ENCODE peak calls at places on chromosome 11, in seven cellular contexts. O is SW480, Y is HT1080, U is left cardiac atrium, H is IMR-90, Z is brain microvascular endothelial cell, N is memory B cell. A is an unnamed sample.

GRCh38 chr11:35347921-35348331 is 71.4 kb downstream of the SLC1A2 start:
- DNase-seq in Y (no peak), N (no peak), U (no peak), Z (no peak), H (peak), O (no peak), A (no peak)

GRCh38 chr11:61732705-61733104 is 19.7 kb upstream of the MYRF start:
- DNase-seq in H (peak), Y (no peak), O (no peak), Z (no peak), U (no peak), N (no peak), A (no peak)

GRCh38 chr11:122743949-122744876 is 88.7 kb downstream of the UBASH3B start:
- DNase-seq in H (no peak), N (peak), O (no peak), Y (no peak), U (peak), Z (no peak), A (peak)

GRCh38 chr11:1373536-1374214 is 16.1 kb upstream of the BRSK2 start:
- DNase-seq in H (peak), U (no peak), O (peak), N (no peak), Y (no peak), Z (peak), A (no peak)

GRCh38 chr11:124751741-124752470 is at the start of gene VSIG2:
- DNase-seq in H (no peak), Y (no peak), Z (no peak), O (no peak), N (no peak), U (no peak), A (no peak)

GRCh38 chr11:124884340-124884739 is 13.3 kb downstream of the ROBO4 start:
- DNase-seq in N (no peak), O (no peak), Z (no peak), H (no peak), U (no peak), Y (no peak), A (peak)

GRCh38 chr11:73237471-73238290 is 19.6 kb downstream of the P2RY2 start:
- DNase-seq in U (peak), Z (peak), Y (peak), O (no peak), H (peak), N (no peak), A (peak)

GRCh38 chr11:115630109-115630700 is 126.0 kb upstream of the CADM1 start:
- DNase-seq in N (no peak), Z (no peak), H (no peak), Y (no peak), O (no peak), U (no peak), A (no peak)

GRCh38 chr11:11701070-11701469 is 79.3 kb upstream of the GALNT18 start:
- DNase-seq in Y (peak), N (no peak), Z (peak), U (no peak), H (peak), O (peak), A (no peak)

GRCh38 chr11:110113507-110113906 is 20.3 kb downstream of the ZC3H12C start:
- DNase-seq in O (no peak), H (no peak), Y (no peak), Z (no peak), U (no peak), N (no peak), A (no peak)

GRCh38 chr11:110862407-110862806 is 150.2 kb upstream of the ARHGAP20 start:
- DNase-seq in Y (no peak), Z (no peak), H (no peak), N (no peak), U (no peak), O (no peak), A (no peak)

GRCh38 chr11:60257956-60258722 is 15.2 kb upstream of the MS4A4E start:
- DNase-seq in O (no peak), Y (no peak), H (no peak), U (no peak), Z (no peak), N (no peak), A (no peak)

GRCh38 chr11:29984544-29984943 is 32.3 kb downstream of the KCNA4 start:
- DNase-seq in Z (no peak), O (no peak), H (no peak), Y (no peak), N (no peak), U (no peak), A (no peak)

GRCh38 chr11:102708654-102709053 is 3.1 kb upstream of the MMP27 start:
- DNase-seq in O (no peak), U (no peak), H (no peak), N (no peak), Z (no peak), Y (no peak), A (no peak)

GRCh38 chr11:65277878-65278277 is 16.1 kb downstream of the POLA2 start:
- DNase-seq in Z (no peak), H (no peak), Y (no peak), O (no peak), U (no peak), N (no peak), A (peak)

GRCh38 chr11:132080121-132080520 is 709.7 kb downstream of the NTM start:
- DNase-seq in H (no peak), N (no peak), Y (peak), O (no peak), Z (no peak), U (no peak), A (no peak)

GRCh38 chr11:67247946-67248550 is 18.2 kb upstream of the GRK2 start:
- DNase-seq in N (no peak), U (no peak), Z (no peak), Y (no peak), O (no peak), H (no peak), A (no peak)

GRCh38 chr11:127943763-127944162 is 643.6 kb downstream of the ETS1 start:
- DNase-seq in N (no peak), O (no peak), U (no peak), Y (no peak), Z (no peak), H (no peak), A (no peak)

GRCh38 chr11:14577290-14577689 is 57.1 kb upstream of the PSMA1 start:
- DNase-seq in N (no peak), O (no peak), Z (no peak), U (no peak), Y (no peak), H (no peak), A (no peak)

GRCh38 chr11:13278620-13279486 is 1.3 kb downstream of the BMAL1 start:
- DNase-seq in N (no peak), O (no peak), Y (peak), H (no peak), Z (no peak), U (no peak), A (no peak)

GRCh38 chr11:2886191-2886894 is 768 bp upstream of the CDKN1C start:
- DNase-seq in O (no peak), H (no peak), N (no peak), Z (no peak), U (peak), Y (no peak), A (peak)

GRCh38 chr11:128860571-128861361 is 6.3 kb downstream of the KCNJ1 start:
- DNase-seq in H (peak), Z (no peak), N (no peak), Y (no peak), O (no peak), U (no peak), A (no peak)

GRCh38 chr11:32892355-32893090 is at the start of gene QSER1:
- DNase-seq in O (peak), Y (peak), N (peak), Z (peak), H (peak), U (peak), A (peak)

GRCh38 chr11:70934999-70935768 is 317.2 kb downstream of the SHANK2 start:
- DNase-seq in Y (peak), Z (no peak), O (peak), N (no peak), U (no peak), H (peak), A (no peak)

GRCh38 chr11:57426754-57427691 is at the start of gene SLC43A3:
- DNase-seq in U (peak), Z (peak), H (peak), O (peak), Y (peak), N (peak), A (peak)

GRCh38 chr11:24298126-24298525 is 198.7 kb upstream of the LUZP2 start:
- DNase-seq in Z (no peak), U (no peak), N (no peak), Y (no peak), H (peak), O (no peak), A (no peak)

GRCh38 chr11:326592-326841 is 5.9 kb upstream of the IFITM3 start:
- DNase-seq in O (no peak), H (no peak), N (no peak), U (no peak), Y (no peak), Z (no peak), A (no peak)

GRCh38 chr11:77236901-77237300 is 64.6 kb downstream of the GDPD4 start:
- DNase-seq in O (no peak), H (peak), Y (no peak), Z (no peak), U (no peak), N (no peak), A (no peak)

GRCh38 chr11:61126266-61126665 is 24.0 kb downstream of the CD5 start:
- DNase-seq in U (peak), O (no peak), Y (no peak), H (no peak), Z (no peak), N (no peak), A (no peak)

GRCh38 chr11:134656861-134657540 is 245.0 kb upstream of the B3GAT1 start:
- DNase-seq in H (no peak), U (no peak), Y (no peak), N (no peak), Z (no peak), O (peak), A (peak)

GRCh38 chr11:75536786-75537629 is 11.3 kb upstream of the GDPD5 start:
- DNase-seq in O (no peak), Z (no peak), Y (peak), N (peak), U (no peak), H (peak), A (no peak)

A was measured in sigmoid colon.